ENCODE peak calls at places on chromosomes 13 and 19, in nine cellular contexts. A, B, N, L, U, M, E, F and Z are unnamed samples.

GRCh38 chr19:47176627-47177090 is 46.0 kb downstream of the SAE1 start:
- DNase-seq in A (no peak), B (peak; percentile 98), N (peak; percentile 26), L (no peak), U (no peak), M (peak; percentile 19), E (no peak), F (no peak), Z (no peak)

GRCh38 chr13:83845121-83845520 is 37.2 kb downstream of the SLITRK1 start:
- DNase-seq in A (no peak), B (no peak), N (no peak), L (no peak), U (no peak), M (no peak), E (no peak), F (no peak), Z (no peak)

GRCh38 chr19:56071151-56071550 is 49.9 kb downstream of the ZNF787 start:
- DNase-seq in A (no peak), B (no peak), N (no peak), L (no peak), U (peak; percentile 63), M (no peak), E (no peak), F (no peak), Z (no peak)

GRCh38 chr19:55078996-55079395 is 3.3 kb downstream of the EPS8L1 start:
- DNase-seq in A (peak; percentile 3), B (no peak), N (no peak), L (no peak), U (no peak), M (no peak), E (no peak), F (no peak), Z (no peak)

GRCh38 chr13:59834801-59835200 is 328.9 kb downstream of the DIAPH3 start:
- DNase-seq in A (no peak), B (peak; percentile 38), N (no peak), L (no peak), U (no peak), M (no peak), E (no peak), F (no peak), Z (no peak)

GRCh38 chr13:38970380-38971051 is 20.1 kb downstream of the STOML3 start:
- DNase-seq in A (no peak), B (no peak), N (no peak), L (no peak), U (no peak), M (no peak), E (no peak), F (no peak), Z (no peak)

GRCh38 chr13:112905990-112906641 is 62.9 kb upstream of the MCF2L start:
- DNase-seq in A (peak; percentile 67), B (no peak), N (no peak), L (no peak), U (no peak), M (no peak), E (no peak), F (no peak), Z (no peak)

GRCh38 chr13:101190337-101190736 is 226.0 kb downstream of the NALCN start:
- DNase-seq in A (no peak), B (peak; percentile 65), N (no peak), L (no peak), U (no peak), M (no peak), E (no peak), F (no peak), Z (no peak)

GRCh38 chr13:114339779-114340534 is 25.7 kb downstream of the CHAMP1 start:
- DNase-seq in A (no peak), B (peak; percentile 58), N (peak; percentile 19), L (peak; percentile 66), U (peak; percentile 73), M (no peak), E (no peak), F (peak; percentile 5), Z (peak; percentile 86)

GRCh38 chr19:48244289-48244688 is 11.4 kb downstream of the CARD8 start:
- DNase-seq in A (no peak), B (peak; percentile 25), N (no peak), L (no peak), U (no peak), M (no peak), E (no peak), F (peak; percentile 14), Z (no peak)

GRCh38 chr13:24208314-24208713 is 47.8 kb downstream of the SPATA13 start:
- DNase-seq in A (no peak), B (peak; percentile 84), N (no peak), L (no peak), U (peak; percentile 53), M (no peak), E (no peak), F (no peak), Z (no peak)

GRCh38 chr13:48304132-48304876 is 753 bp downstream of the RB1 start:
- DNase-seq in A (peak; percentile 58), B (peak; percentile 63), N (no peak), L (no peak), U (peak; percentile 74), M (no peak), E (no peak), F (no peak), Z (peak; percentile 3)

GRCh38 chr13:75173457-75174356 is 308.3 kb downstream of the TBC1D4 start:
- DNase-seq in A (peak; percentile 9), B (no peak), N (no peak), L (no peak), U (peak; percentile 27), M (no peak), E (no peak), F (no peak), Z (no peak)

GRCh38 chr19:16930753-16931152 is 42.0 kb downstream of the F2RL3 start:
- DNase-seq in A (no peak), B (no peak), N (no peak), L (no peak), U (no peak), M (no peak), E (no peak), F (no peak), Z (no peak)

GRCh38 chr13:106052200-106052767 is 483.2 kb downstream of the EFNB2 start:
- DNase-seq in A (no peak), B (peak; percentile 10), N (no peak), L (no peak), U (no peak), M (no peak), E (no peak), F (no peak), Z (no peak)

GRCh38 chr19:6481541-6482342 is at the start of gene DENND1C:
- DNase-seq in A (peak; percentile 45), B (peak; percentile 32), N (peak; percentile 51), L (no peak), U (no peak), M (peak; percentile 46), E (no peak), F (peak; percentile 39), Z (no peak)